ENCODE peak calls at places on chromosome 5, in five cellular contexts. T is adrenal gland, N is transverse colon, V is upper lobe of right lung, W is HAP-1. A is an unnamed sample.

GRCh38 chr5:117102591-117102990 is 528.0 kb upstream of the SEMA6A start:
- DNase-seq in T (no peak), N (no peak), V (no peak), W (no peak), A (no peak)

GRCh38 chr5:136193396-136193935 is 504 bp upstream of the SMIM32 start:
- DNase-seq in T (no peak), N (no peak), V (peak; percentile 51), W (no peak), A (no peak)

GRCh38 chr5:159669559-159669958 is 246.7 kb upstream of the ADRA1B start:
- DNase-seq in T (no peak), N (no peak), V (no peak), W (no peak), A (no peak)

GRCh38 chr5:177419045-177419444 is 7.4 kb upstream of the GRK6 start:
- DNase-seq in T (no peak), N (no peak), V (no peak), W (no peak), A (no peak)

GRCh38 chr5:96117863-96118651 is 156.4 kb upstream of the ELL2 start:
- DNase-seq in T (no peak), N (no peak), V (no peak), W (no peak), A (no peak)

GRCh38 chr5:137361275-137361674 is 137.9 kb downstream of the SPOCK1 start:
- DNase-seq in T (no peak), N (no peak), V (no peak), W (no peak), A (no peak)

GRCh38 chr5:102794677-102795331 is 39.7 kb downstream of the PAM start:
- DNase-seq in T (peak; percentile 22), N (no peak), V (no peak), W (peak; percentile 34), A (no peak)

GRCh38 chr5:14243768-14244167 is 100.6 kb downstream of the TRIO start:
- DNase-seq in T (no peak), N (no peak), V (no peak), W (no peak), A (no peak)

GRCh38 chr5:140398379-140398811 is 3.2 kb upstream of the ANKHD1 start:
- DNase-seq in T (no peak), N (no peak), V (no peak), W (peak; percentile 69), A (no peak)

GRCh38 chr5:129506092-129506491 is 46.0 kb downstream of the ADAMTS19 start:
- DNase-seq in T (no peak), N (no peak), V (no peak), W (no peak), A (no peak)

GRCh38 chr5:146151970-146152369 is 30.5 kb downstream of the LARS1 start:
- DNase-seq in T (no peak), N (no peak), V (no peak), W (no peak), A (no peak)

GRCh38 chr5:123997354-123998215 is 485.6 kb downstream of the CSNK1G3 start:
- DNase-seq in T (no peak), N (no peak), V (no peak), W (peak; percentile 29), A (no peak)

GRCh38 chr5:74201334-74202081 is 439.0 kb downstream of the ENC1 start:
- DNase-seq in T (peak; percentile 41), N (no peak), V (no peak), W (no peak), A (peak; percentile 72)

GRCh38 chr5:98106116-98107088 is 667.1 kb upstream of the RGMB start:
- DNase-seq in T (no peak), N (no peak), V (no peak), W (no peak), A (no peak)

GRCh38 chr5:64690104-64690416 is 243 bp upstream of the SHISAL2B start:
- DNase-seq in T (no peak), N (no peak), V (no peak), W (no peak), A (no peak)

GRCh38 chr5:40405230-40405629 is 274.5 kb upstream of the PTGER4 start:
- DNase-seq in T (no peak), N (no peak), V (no peak), W (no peak), A (no peak)

GRCh38 chr5:5018560-5018935 is 121.6 kb upstream of the ADAMTS16 start:
- DNase-seq in T (no peak), N (no peak), V (no peak), W (no peak), A (no peak)

GRCh38 chr5:158639876-158640570 is 459.7 kb downstream of the EBF1 start:
- DNase-seq in T (no peak), N (no peak), V (no peak), W (no peak), A (no peak)

GRCh38 chr5:36874465-36874864 is 2.1 kb upstream of the NIPBL start:
- DNase-seq in T (no peak), N (no peak), V (no peak), W (no peak), A (no peak)

GRCh38 chr5:6772886-6773285 is 59.7 kb downstream of the TENT4A start:
- DNase-seq in T (no peak), N (no peak), V (no peak), W (no peak), A (no peak)

GRCh38 chr5:56190500-56190899 is 42.6 kb downstream of the ANKRD55 start:
- DNase-seq in T (peak; percentile 75), N (peak; percentile 33), V (no peak), W (no peak), A (no peak)

GRCh38 chr5:175216991-175217390 is 227.0 kb downstream of the DRD1 start:
- DNase-seq in T (no peak), N (no peak), V (no peak), W (no peak), A (no peak)

GRCh38 chr5:178361657-178362445 is 129.2 kb upstream of the PHYKPL start:
- DNase-seq in T (no peak), N (no peak), V (no peak), W (no peak), A (no peak)

GRCh38 chr5:20331826-20332225 is 343.8 kb upstream of the CDH18 start:
- DNase-seq in T (no peak), N (no peak), V (no peak), W (no peak), A (no peak)

GRCh38 chr5:150065346-150065745 is 21.0 kb downstream of the CSF1R start:
- DNase-seq in T (peak; percentile 49), N (peak; percentile 40), V (no peak), W (no peak), A (no peak)

GRCh38 chr5:41649659-41650058 is 139.3 kb upstream of the PLCXD3 start:
- DNase-seq in T (peak; percentile 1), N (no peak), V (no peak), W (no peak), A (no peak)

GRCh38 chr5:12174734-12175133 is 270.5 kb upstream of the CTNND2 start:
- DNase-seq in T (no peak), N (no peak), V (no peak), W (no peak), A (no peak)

GRCh38 chr5:79025054-79025465 is 40.0 kb upstream of the ARSB start:
- DNase-seq in T (peak; percentile 64), N (peak; percentile 56), V (peak; percentile 72), W (peak; percentile 84), A (peak; percentile 72)
- H3K4me3 ChIP-seq in T (no peak overlapping the region), N (no peak overlapping the region), V (no peak overlapping the region), W (no peak overlapping the region), A (peak overlapping the region; percentile 27)

DNA sequence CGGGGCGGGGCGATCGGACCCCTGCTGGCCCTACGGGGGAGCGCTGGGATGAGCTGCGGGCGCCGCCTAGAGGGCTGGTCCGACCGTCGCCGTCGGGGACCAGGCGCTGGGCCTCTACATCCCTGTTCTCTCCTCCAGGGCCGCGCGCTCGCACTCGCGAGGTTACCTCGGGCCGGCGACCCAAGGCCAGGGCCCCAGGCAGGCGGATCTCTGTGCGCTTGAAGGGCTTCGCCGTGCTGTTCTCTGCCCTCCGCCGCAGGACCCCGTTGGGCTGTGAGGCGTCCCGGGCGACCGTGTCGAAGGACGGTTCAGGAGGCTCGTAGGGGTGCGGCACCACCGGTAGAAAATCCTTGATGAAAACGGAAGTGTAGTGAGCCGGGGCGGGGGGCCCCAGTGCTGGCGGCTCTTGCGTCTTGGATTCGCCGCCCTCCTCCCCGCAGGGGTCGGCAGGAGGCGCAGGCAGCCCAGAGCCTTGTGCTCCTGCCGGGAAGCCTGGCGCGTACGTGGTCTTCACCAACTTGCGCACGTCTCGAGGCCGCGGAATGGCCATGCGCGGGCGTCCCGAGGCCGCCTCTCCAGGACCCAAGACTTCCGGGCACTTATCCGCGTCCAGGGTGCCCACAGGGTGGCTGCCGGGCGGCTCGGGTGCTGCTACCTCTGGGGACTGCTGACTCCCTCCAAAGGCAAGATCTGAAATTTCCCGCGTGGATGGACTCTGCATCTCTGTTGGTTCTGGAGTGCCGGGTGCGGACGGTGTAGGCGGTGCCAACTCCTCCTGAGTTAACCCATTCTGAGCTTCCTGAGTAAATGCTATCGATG is 2.0 kb downstream of the PROB1 start:
- DNase-seq in T (peak; percentile 75), N (peak; percentile 89), V (peak; percentile 84), W (peak; percentile 94), A (peak; percentile 87)
- H3K4me1 ChIP-seq in T (peaks cover 40% of the 10 kb centered on the region), N (peaks cover 57% of the 10 kb centered on the region), V (peaks cover 28% of the 10 kb centered on the region), W (peaks cover 4% of the 10 kb centered on the region), A (peaks cover 6% of the 10 kb centered on the region)

DNA sequence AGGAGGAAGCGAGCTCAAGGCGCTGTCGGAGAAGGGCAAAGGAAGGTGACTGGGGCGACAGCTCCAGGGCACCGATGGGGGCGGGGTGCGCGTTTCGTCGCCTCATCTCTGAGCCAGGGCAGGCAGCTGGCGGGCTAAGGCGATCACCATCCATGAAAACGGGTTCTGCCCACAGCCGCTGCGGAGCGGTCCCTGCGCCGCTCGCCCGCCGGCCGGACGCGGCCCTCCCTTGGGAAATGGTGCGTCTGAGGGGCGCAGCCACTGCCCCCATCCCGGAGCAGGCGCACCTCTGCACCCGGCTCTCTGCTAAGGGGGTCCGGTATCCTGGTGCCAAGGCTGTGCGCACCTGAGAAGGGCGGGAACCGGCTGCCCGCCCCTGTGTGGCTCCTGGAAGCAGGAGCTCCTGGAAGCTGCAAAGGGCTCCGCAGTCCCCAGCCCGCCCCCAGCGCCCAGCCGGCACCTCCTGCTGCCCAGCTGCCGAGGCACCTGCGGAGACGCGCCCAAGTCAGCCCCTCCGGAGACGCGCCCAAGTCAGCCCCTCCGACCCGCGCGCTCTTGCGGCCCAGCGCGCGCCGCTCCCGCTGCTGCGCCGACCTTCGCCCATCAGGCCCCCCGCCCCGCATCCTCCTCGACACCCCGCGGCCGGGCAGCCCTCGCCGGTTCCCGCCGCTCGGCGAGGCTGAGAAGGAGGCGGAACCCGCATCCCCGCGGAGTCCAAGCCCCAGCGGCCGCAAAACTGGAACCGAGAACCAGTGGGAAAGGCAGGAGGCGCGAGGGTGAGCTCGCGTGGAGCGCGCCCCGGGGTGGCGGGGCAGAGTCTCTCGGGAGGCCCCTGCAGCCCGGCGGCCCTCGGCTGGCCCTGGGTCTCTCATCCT is 757 bp downstream of the ANKRD34B start:
- DNase-seq in T (no peak), N (no peak), V (no peak), W (peak; percentile 21), A (no peak)
- H3K4me3 ChIP-seq in T (no peak overlapping the region), N (no peak overlapping the region), V (peak overlapping the region; percentile 33), W (peak overlapping the region; percentile 36), A (peak overlapping the region; percentile 39)

GRCh38 chr5:119293202-119293829 is 62.5 kb upstream of the TNFAIP8 start:
- DNase-seq in T (no peak), N (no peak), V (no peak), W (no peak), A (no peak)

GRCh38 chr5:119290607-119291006 is 65.2 kb upstream of the TNFAIP8 start:
- DNase-seq in T (no peak), N (no peak), V (no peak), W (no peak), A (no peak)

GRCh38 chr5:119291056-119291455 is 64.8 kb upstream of the TNFAIP8 start:
- DNase-seq in T (no peak), N (no peak), V (no peak), W (no peak), A (no peak)

GRCh38 chr5:119290161-119290569 is 65.7 kb upstream of the TNFAIP8 start:
- DNase-seq in T (no peak), N (no peak), V (no peak), W (no peak), A (no peak)

GRCh38 chr5:119291877-119292276 is 63.9 kb upstream of the TNFAIP8 start:
- DNase-seq in T (no peak), N (no peak), V (no peak), W (no peak), A (no peak)
- H3K4me1 ChIP-seq in T (peaks cover 7% of the 10 kb centered on the region), N (peaks cover 28% of the 10 kb centered on the region), V (peaks cover 28% of the 10 kb centered on the region), W (peaks cover 20% of the 10 kb centered on the region), A (peaks cover 6% of the 10 kb centered on the region)

A was measured in BE2C.